ENCODE peak calls at places on chromosomes 1 and 21, in eight cellular contexts. U is neural crest cell, V is colonic mucosa, E is AG04450, Z is progenitor cell of endocrine pancreas, Q is type B pancreatic cell, M is keratinocyte, A is MCF 10A. I is an unnamed sample.

GRCh38 chr1:206102292-206102936 is 14.8 kb downstream of the AVPR1B start:
- DNase-seq in U (no peak), V (no peak), E (no peak), Z (no peak), Q (no peak), M (no peak), A (no peak), I (no peak)

GRCh38 chr21:39519835-39520234 is 68.1 kb downstream of the SH3BGR start:
- DNase-seq in U (no peak), V (no peak), E (no peak), Z (no peak), Q (no peak), M (no peak), A (no peak), I (no peak)

GRCh38 chr1:204692852-204693356 is 7.4 kb upstream of the LRRN2 start:
- DNase-seq in U (no peak), V (no peak), E (no peak), Z (no peak), Q (no peak), M (no peak), A (peak), I (no peak)

GRCh38 chr1:214224605-214225354 is 56.2 kb upstream of the SMYD2 start:
- DNase-seq in U (no peak), V (no peak), E (no peak), Z (no peak), Q (no peak), M (no peak), A (no peak), I (peak)

GRCh38 chr1:198435044-198435443 is 105.4 kb downstream of the ATP6V1G3 start:
- DNase-seq in U (no peak), V (no peak), E (no peak), Z (no peak), Q (no peak), M (no peak), A (no peak), I (no peak)

GRCh38 chr1:10663668-10664035 is 132.8 kb downstream of the CASZ1 start:
- DNase-seq in U (peak), V (no peak), E (no peak), Z (no peak), Q (no peak), M (no peak), A (no peak), I (peak)

GRCh38 chr1:40313329-40313957 is 3.6 kb downstream of the COL9A2 start:
- DNase-seq in U (no peak), V (no peak), E (no peak), Z (no peak), Q (no peak), M (no peak), A (no peak), I (no peak)

GRCh38 chr21:33286600-33287456 is 20.7 kb downstream of the IL10RB start:
- DNase-seq in U (no peak), V (peak), E (no peak), Z (no peak), Q (no peak), M (no peak), A (peak), I (peak)

GRCh38 chr1:172180886-172181285 is 239.6 kb upstream of the C1orf105 start:
- DNase-seq in U (no peak), V (peak), E (no peak), Z (no peak), Q (no peak), M (no peak), A (no peak), I (peak)

GRCh38 chr1:226786550-226786949 is 47.5 kb upstream of the ITPKB start:
- DNase-seq in U (no peak), V (no peak), E (no peak), Z (no peak), Q (no peak), M (no peak), A (no peak), I (no peak)

GRCh38 chr1:79745928-79746327 is 739.4 kb upstream of the ADGRL4 start:
- DNase-seq in U (no peak), V (no peak), E (no peak), Z (no peak), Q (no peak), M (no peak), A (peak), I (peak)

GRCh38 chr21:38925923-38926322 is 120.2 kb downstream of the ETS2 start:
- DNase-seq in U (no peak), V (no peak), E (peak), Z (no peak), Q (no peak), M (no peak), A (peak), I (peak)

GRCh38 chr1:182720465-182720864 is 36.1 kb upstream of the RGS8 start:
- DNase-seq in U (no peak), V (no peak), E (no peak), Z (no peak), Q (no peak), M (no peak), A (peak), I (peak)

GRCh38 chr1:82160036-82160435 is 359.3 kb downstream of the ADGRL2 start:
- DNase-seq in U (no peak), V (no peak), E (peak), Z (no peak), Q (no peak), M (peak), A (peak), I (peak)

GRCh38 chr1:94552071-94552586 is 10.6 kb upstream of the F3 start:
- DNase-seq in U (no peak), V (no peak), E (no peak), Z (no peak), Q (no peak), M (no peak), A (no peak), I (peak)

GRCh38 chr1:224923726-224924125 is 5.7 kb upstream of the DNAH14 start:
- DNase-seq in U (no peak), V (no peak), E (no peak), Z (no peak), Q (no peak), M (no peak), A (no peak), I (no peak)

GRCh38 chr21:27424601-27425000 is 457.7 kb upstream of the ADAMTS5 start:
- DNase-seq in U (no peak), V (no peak), E (no peak), Z (no peak), Q (no peak), M (no peak), A (no peak), I (peak)

GRCh38 chr1:191206808-191207207 is 729.1 kb upstream of the BRINP3 start:
- DNase-seq in U (no peak), V (no peak), E (no peak), Z (no peak), Q (no peak), M (no peak), A (peak), I (peak)

GRCh38 chr1:212655668-212656440 is 43.8 kb downstream of the BATF3 start:
- DNase-seq in U (no peak), V (no peak), E (no peak), Z (no peak), Q (no peak), M (peak), A (peak), I (peak)

GRCh38 chr1:228836954-228837481 is 101.7 kb downstream of the RHOU start:
- DNase-seq in U (no peak), V (no peak), E (no peak), Z (no peak), Q (no peak), M (no peak), A (no peak), I (no peak)

GRCh38 chr1:25623731-25624130 is 7.1 kb downstream of the MAN1C1 start:
- DNase-seq in U (no peak), V (no peak), E (no peak), Z (no peak), Q (no peak), M (no peak), A (no peak), I (no peak)

GRCh38 chr1:72278461-72278860 is 3.9 kb downstream of the NEGR1 start:
- DNase-seq in U (no peak), V (no peak), E (no peak), Z (no peak), Q (no peak), M (no peak), A (no peak), I (no peak)

GRCh38 chr1:9080704-9081291 is 11.4 kb upstream of the SLC2A5 start:
- DNase-seq in U (no peak), V (no peak), E (no peak), Z (no peak), Q (no peak), M (peak), A (peak), I (peak)

GRCh38 chr1:203252678-203253077 is 23.2 kb upstream of the CHIT1 start:
- DNase-seq in U (no peak), V (no peak), E (no peak), Z (no peak), Q (no peak), M (no peak), A (no peak), I (no peak)

GRCh38 chr1:109639063-109639840 is 16.6 kb upstream of the GSTM4 start:
- DNase-seq in U (no peak), V (no peak), E (no peak), Z (no peak), Q (no peak), M (no peak), A (no peak), I (no peak)

GRCh38 chr1:247576514-247576913 is 11.6 kb upstream of the OR2G2 start:
- DNase-seq in U (no peak), V (no peak), E (no peak), Z (no peak), Q (no peak), M (no peak), A (peak), I (peak)

GRCh38 chr1:181166377-181167196 is 78.1 kb downstream of the IER5 start:
- DNase-seq in U (peak), V (peak), E (peak), Z (peak), Q (peak), M (no peak), A (peak), I (peak)

GRCh38 chr1:166379447-166379846 is 212.6 kb upstream of the FAM78B start:
- DNase-seq in U (no peak), V (no peak), E (no peak), Z (no peak), Q (no peak), M (no peak), A (peak), I (no peak)

GRCh38 chr1:75444220-75444619 is 166.7 kb downstream of the SLC44A5 start:
- DNase-seq in U (no peak), V (no peak), E (no peak), Z (no peak), Q (no peak), M (no peak), A (no peak), I (no peak)

GRCh38 chr1:12513176-12513575 is 104.8 kb downstream of the DHRS3 start:
- DNase-seq in U (no peak), V (no peak), E (no peak), Z (no peak), Q (no peak), M (no peak), A (no peak), I (no peak)
- TF ChIP-seq CTCF in U (no peak), V (no peak), E (no peak), Z (no peak), Q (no peak), M (no peak), A (no peak), I (no peak)

DNA sequence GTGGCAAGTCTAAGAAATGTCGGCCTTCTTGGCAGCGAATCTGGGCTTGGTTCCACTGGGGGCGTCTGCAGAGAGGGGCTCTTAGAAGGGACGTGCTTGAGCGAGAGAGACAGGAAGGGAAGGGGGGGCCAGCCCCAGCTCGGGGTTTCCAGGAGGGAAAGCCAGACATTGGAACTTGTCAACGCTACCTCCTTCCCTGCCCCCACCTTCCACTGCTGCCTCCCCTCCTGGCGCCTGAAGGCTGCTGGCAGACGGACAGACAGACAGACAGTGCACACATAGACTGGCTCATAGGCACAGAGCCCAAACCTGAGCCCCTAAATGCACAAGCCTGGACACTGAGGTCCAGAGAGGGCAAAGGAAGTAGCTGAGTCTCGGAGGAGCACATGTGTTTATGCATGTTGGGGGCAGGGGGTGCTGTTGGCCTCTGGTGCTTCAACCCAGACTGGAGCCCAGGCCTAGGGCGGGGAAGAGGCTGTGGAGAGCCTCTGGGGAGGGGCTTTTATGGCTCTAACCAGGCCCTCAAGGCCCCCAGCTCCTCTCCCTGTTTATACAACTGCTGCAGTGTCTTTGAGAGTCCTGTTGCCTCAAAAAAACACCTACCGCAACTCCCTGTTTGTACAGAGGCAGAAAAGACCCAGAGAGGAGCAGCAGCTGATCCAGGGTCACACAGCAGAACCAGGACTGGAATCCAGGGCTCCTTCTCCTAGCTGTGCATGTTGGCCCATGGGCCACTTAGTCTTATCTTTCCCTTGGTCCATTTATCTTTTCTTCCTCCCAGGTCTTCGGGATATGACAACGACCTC is 33.1 kb upstream of the WASF2 start:
- DNase-seq in U (peak), V (no peak), E (no peak), Z (no peak), Q (no peak), M (no peak), A (peak), I (no peak)
- TF ChIP-seq CTCF in U (peak), V (no peak), E (peak), Z (peak), Q (peak), M (peak), A (peak), I (peak)

GRCh38 chr21:28991861-28992525 is 684 bp downstream of the LTN1 start:
- DNase-seq in U (no peak), V (no peak), E (no peak), Z (no peak), Q (no peak), M (no peak), A (peak), I (peak)

GRCh38 chr21:28993293-28993629 is 584 bp upstream of the LTN1 start:
- DNase-seq in U (no peak), V (no peak), E (no peak), Z (no peak), Q (no peak), M (no peak), A (no peak), I (no peak)

DNA sequence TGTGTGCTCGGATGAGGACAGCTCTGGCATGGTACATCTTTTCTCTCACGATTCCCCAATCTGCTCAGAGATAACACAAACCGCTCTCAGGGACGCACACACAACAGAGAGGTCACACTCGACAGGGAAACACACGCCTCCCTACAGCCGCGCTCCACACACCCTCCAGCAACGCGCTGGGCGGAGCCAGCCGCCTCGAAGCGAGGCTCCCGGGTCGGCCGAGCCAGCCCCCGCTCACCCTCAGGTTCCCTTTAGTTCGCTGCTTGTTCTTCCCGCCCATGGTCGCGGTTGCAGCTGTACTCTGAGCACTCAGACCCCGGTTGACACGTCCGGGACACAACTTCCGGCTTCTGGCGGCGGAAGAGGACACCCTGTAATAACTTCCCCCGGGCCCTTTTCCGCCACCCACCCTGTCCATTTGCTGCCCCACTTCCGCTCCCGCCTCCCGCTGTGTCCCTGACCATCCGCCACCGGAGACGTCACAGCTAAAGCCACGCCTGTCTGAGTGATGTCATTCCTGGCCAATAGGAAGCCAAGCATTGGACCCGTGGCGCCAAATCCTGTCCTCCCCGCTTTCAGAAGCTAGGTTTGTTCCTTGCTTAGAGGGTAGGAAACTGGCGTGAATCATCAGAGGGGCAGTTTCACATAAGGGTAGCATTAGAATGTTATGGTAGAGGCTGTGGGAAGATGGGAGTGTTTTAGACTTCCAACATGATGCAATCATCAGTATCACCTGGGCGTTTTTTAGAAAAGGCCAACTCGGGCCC is at the start of gene LTN1:
- DNase-seq in U (peak), V (peak), E (peak), Z (peak), Q (peak), M (peak), A (peak), I (peak)
- TF ChIP-seq CTCF in U (no peak), V (no peak), E (no peak), Z (no peak), Q (no peak), M (no peak), A (no peak), I (no peak)

GRCh38 chr1:167599839-167600581 is 30.0 kb upstream of the RCSD1 start:
- DNase-seq in U (no peak), V (peak), E (no peak), Z (no peak), Q (no peak), M (no peak), A (peak), I (peak)
- TF ChIP-seq CTCF in U (peak), V (peak), E (peak), Z (peak), Q (peak), M (peak), A (peak), I (peak)

DNA sequence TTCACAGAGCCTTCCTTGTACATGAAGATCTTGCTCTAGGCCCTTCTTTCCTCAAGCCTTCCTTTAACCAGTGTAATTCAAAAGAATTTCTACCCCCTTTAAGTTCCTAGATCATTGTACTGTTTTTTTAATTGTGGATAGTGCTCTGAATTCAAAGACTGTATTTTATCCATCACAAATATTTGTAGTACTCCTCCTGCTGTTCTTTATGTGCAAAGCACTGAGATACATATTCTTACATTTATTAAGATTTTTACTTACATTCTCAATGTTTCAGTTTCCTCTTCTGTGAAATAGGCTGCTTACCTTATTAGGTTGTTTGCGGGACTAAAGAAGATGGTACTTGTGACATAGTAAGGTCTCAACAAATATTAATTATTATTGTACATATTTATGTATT is 168.8 kb upstream of the PDE4B start:
- DNase-seq in U (no peak), V (no peak), E (no peak), Z (no peak), Q (no peak), M (no peak), A (no peak), I (no peak)
- TF ChIP-seq CTCF in U (peak), V (no peak), E (peak), Z (peak), Q (no peak), M (no peak), A (no peak), I (no peak)

GRCh38 chr1:21942464-21942863 is 5.4 kb upstream of the HSPG2 start:
- DNase-seq in U (no peak), V (no peak), E (no peak), Z (no peak), Q (no peak), M (no peak), A (no peak), I (no peak)

GRCh38 chr1:21950734-21951575 is 13.8 kb upstream of the HSPG2 start:
- DNase-seq in U (no peak), V (no peak), E (no peak), Z (no peak), Q (no peak), M (no peak), A (no peak), I (no peak)

GRCh38 chr1:21944261-21945074 is 7.4 kb upstream of the HSPG2 start:
- DNase-seq in U (no peak), V (no peak), E (no peak), Z (no peak), Q (no peak), M (no peak), A (no peak), I (peak)

GRCh38 chr1:21951576-21951870 is 14.4 kb upstream of the HSPG2 start:
- DNase-seq in U (no peak), V (no peak), E (no peak), Z (no peak), Q (no peak), M (no peak), A (no peak), I (no peak)

GRCh38 chr1:21946836-21947587 is 9.9 kb upstream of the HSPG2 start:
- DNase-seq in U (no peak), V (no peak), E (no peak), Z (no peak), Q (no peak), M (no peak), A (no peak), I (no peak)
- TF ChIP-seq CTCF in U (no peak), V (no peak), E (no peak), Z (peak), Q (peak), M (no peak), A (no peak), I (no peak)

GRCh38 chr1:112316254-112316653 is 79.8 kb upstream of the CTTNBP2NL start:
- DNase-seq in U (no peak), V (no peak), E (no peak), Z (no peak), Q (no peak), M (no peak), A (no peak), I (no peak)
- TF ChIP-seq CTCF in U (no peak), V (no peak), E (no peak), Z (no peak), Q (no peak), M (no peak), A (no peak), I (no peak)

GRCh38 chr1:241125297-241125696 is 231.7 kb downstream of the RGS7 start:
- DNase-seq in U (no peak), V (no peak), E (no peak), Z (no peak), Q (no peak), M (no peak), A (no peak), I (no peak)

GRCh38 chr1:241130881-241131280 is 226.1 kb downstream of the RGS7 start:
- DNase-seq in U (no peak), V (no peak), E (no peak), Z (no peak), Q (no peak), M (no peak), A (no peak), I (no peak)

GRCh38 chr1:241129207-241129960 is 227.6 kb downstream of the RGS7 start:
- DNase-seq in U (no peak), V (no peak), E (no peak), Z (no peak), Q (no peak), M (no peak), A (no peak), I (no peak)
- TF ChIP-seq CTCF in U (no peak), V (no peak), E (no peak), Z (no peak), Q (no peak), M (no peak), A (no peak), I (no peak)

GRCh38 chr21:45491623-45492022 is 50.6 kb downstream of the SLC19A1 start:
- DNase-seq in U (no peak), V (no peak), E (no peak), Z (no peak), Q (no peak), M (no peak), A (no peak), I (no peak)
- TF ChIP-seq CTCF in U (no peak), V (no peak), E (no peak), Z (no peak), Q (no peak), M (no peak), A (no peak), I (no peak)

GRCh38 chr1:161229896-161230295 is 4.0 kb downstream of the TOMM40L start:
- DNase-seq in U (no peak), V (no peak), E (no peak), Z (no peak), Q (no peak), M (no peak), A (peak), I (peak)
- TF ChIP-seq CTCF in U (no peak), V (no peak), E (no peak), Z (peak), Q (peak), M (no peak), A (no peak), I (peak)

I was measured in epithelial cell of esophagus.